ENCODE peak calls at places on chromosomes 16 and 17, in four cellular contexts. O is SK-N-SH, L is GM12878, U is K562. C is an unnamed sample.
A peak's percentile ranks its signal among the peaks of the same experiment; 100 is the strongest.

GRCh38 chr17:76537578-76538280 is at the start of gene CYGB:
- DNase-seq in O (peak; percentile 91), L (no peak), U (no peak), C (no peak)

GRCh38 chr16:54544553-54545180 is 258.1 kb upstream of the IRX3 start:
- DNase-seq in O (no peak), L (no peak), U (no peak), C (no peak)

GRCh38 chr16:76059186-76059585 is 218.0 kb upstream of the CNTNAP4 start:
- DNase-seq in O (no peak), L (no peak), U (no peak), C (no peak)

GRCh38 chr17:77356690-77357201 is 216.0 kb downstream of the SEC14L1 start:
- DNase-seq in O (no peak), L (no peak), U (no peak), C (peak; percentile 49)

GRCh38 chr17:10198509-10199249 is at the start of gene GAS7:
- DNase-seq in O (peak; percentile 65), L (no peak), U (no peak), C (peak; percentile 73)

GRCh38 chr16:66552288-66553143 is at the start of gene CKLF:
- DNase-seq in O (peak; percentile 96), L (peak; percentile 66), U (peak; percentile 97), C (peak; percentile 86)

GRCh38 chr16:8751481-8752311 is 45.7 kb downstream of the TMEM186 start:
- DNase-seq in O (no peak), L (no peak), U (no peak), C (no peak)

GRCh38 chr17:75633484-75634375 is 496 bp downstream of the SMIM5 start:
- DNase-seq in O (peak; percentile 81), L (no peak), U (peak; percentile 85), C (peak; percentile 98)

GRCh38 chr16:1781758-1782407 is 488 bp downstream of the SPSB3 start:
- DNase-seq in O (peak; percentile 70), L (no peak), U (no peak), C (peak; percentile 55)

GRCh38 chr17:39146273-39146672 is 5.2 kb downstream of the PLXDC1 start:
- DNase-seq in O (no peak), L (no peak), U (no peak), C (no peak)

GRCh38 chr17:67666710-67667109 is 51.0 kb upstream of the NOL11 start:
- DNase-seq in O (peak; percentile 62), L (no peak), U (no peak), C (no peak)

GRCh38 chr16:74455619-74456289 is 34.5 kb upstream of the CLEC18B start:
- DNase-seq in O (no peak), L (no peak), U (no peak), C (no peak)

DNA sequence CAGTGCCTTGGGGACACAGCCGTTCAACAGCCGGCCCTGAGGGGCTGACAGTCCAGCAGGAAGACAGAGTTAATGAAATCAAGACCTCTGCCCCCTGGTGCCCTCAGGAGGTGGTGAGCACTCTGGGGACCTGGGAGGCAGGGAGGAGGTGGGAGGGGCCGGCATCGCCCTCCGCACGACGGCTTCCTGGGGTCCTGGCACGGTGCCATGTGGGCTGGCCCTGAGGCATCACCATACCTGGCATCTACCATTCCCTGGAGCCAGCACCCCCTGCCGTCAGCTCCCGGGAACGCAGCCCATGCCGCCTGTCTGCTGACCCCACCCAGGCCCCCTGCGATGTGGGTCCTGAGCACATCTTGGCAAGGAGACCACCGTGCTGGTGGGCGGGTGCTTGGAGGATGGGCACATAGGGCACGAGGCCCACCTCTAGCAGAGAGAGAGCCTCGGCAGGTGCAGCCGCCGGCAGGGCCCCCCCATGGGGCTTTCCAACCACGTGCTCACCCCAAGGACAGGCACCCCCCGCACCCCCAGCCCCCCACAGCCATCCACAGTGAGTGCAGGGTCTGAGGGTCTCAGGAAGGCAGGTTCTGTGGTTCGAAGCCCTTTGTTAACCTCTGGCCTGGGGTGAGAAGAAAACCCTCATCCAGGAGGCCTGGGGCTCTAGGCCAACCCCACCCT is 52.5 kb downstream of the ZFPM1 start:
- DNase-seq in O (peak; percentile 90), L (no peak), U (peak; percentile 50), C (peak; percentile 57)
- TF ChIP-seq JUND in O (no peak), L (no peak), U (no peak), C (no peak)

GRCh38 chr16:61654962-61655361 is 381.3 kb downstream of the CDH8 start:
- DNase-seq in O (no peak), L (no peak), U (no peak), C (no peak)
- TF ChIP-seq JUND in O (no peak), L (no peak), U (no peak), C (no peak)

GRCh38 chr16:58503166-58503862 is 3.4 kb downstream of the NDRG4 start:
- DNase-seq in O (no peak), L (no peak), U (no peak), C (no peak)

GRCh38 chr16:58500329-58501241 is 642 bp downstream of the NDRG4 start:
- DNase-seq in O (peak; percentile 69), L (no peak), U (no peak), C (no peak)

GRCh38 chr16:58499615-58500328 is at the start of gene NDRG4:
- DNase-seq in O (peak; percentile 93), L (no peak), U (peak; percentile 40), C (peak; percentile 60)

GRCh38 chr16:58502217-58502921 is 2.4 kb downstream of the NDRG4 start:
- DNase-seq in O (no peak), L (no peak), U (no peak), C (no peak)

DNA sequence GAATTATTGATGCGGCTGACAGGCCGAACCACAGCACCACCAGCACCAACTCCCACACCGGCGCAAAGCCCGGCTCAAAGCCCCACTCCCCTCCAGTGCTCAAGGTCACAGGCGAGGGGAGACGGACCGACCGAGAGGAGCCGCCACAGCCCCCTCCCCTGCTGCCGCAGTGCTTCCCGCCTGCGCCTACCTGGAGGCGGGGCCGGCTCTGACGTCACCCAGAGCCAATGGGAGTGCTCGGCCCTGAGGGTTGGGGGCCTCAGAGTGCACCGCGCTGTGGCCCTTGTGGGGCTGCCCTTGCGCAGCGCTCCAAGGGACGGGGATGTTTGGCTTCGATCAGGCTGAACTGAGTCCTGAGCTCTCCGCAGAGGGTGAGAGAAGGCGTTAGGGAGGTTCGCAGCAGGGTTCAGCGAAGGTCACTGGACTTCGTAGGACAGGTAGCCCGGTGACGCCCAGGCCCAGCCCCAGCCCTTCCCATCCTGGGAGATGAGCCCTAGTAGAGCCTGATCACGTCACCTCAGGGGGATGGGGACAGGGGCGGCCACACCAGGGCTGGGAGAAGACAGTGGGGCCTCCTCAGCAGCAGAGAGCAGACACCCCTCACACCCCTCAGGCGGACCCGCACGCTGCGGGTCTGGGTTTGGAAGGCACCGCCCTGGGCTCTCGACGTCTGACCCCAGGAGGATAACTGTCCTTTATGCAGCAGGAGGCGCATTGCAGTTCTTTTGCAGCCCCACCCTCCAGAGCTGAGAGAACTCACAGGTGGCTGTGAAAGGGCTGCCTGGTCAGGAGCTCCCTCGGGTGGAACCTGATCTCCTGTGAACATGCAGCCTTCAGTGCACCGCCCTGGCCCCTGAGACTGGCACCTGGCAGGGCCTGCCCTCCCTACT is 1.5 kb downstream of the NDRG4 start:
- DNase-seq in O (peak; percentile 90), L (no peak), U (peak; percentile 90), C (no peak)
- TF ChIP-seq JUND in O (no peak), L (no peak), U (peak; percentile 73), C (no peak)

DNA sequence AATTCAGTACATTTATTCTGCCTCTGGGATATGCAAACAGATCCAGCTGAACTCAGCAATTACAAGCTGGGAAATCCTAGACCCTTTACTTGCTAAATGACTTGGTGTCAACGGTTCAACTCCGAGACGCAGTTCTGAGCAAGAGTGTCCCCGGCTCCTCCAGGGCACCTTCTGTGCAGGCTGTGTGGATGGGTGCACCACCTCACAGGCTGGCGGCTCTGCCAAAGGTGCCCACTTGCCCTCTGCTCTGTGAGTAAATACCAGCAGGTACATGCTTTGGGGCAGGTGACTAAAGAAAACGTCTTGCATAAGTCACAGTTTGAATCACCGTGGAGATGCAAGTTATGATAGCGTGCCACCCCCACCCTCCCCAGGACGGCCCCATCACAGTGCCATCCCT is 23.3 kb downstream of the MAP1LC3B start:
- DNase-seq in O (no peak), L (no peak), U (no peak), C (no peak)
- TF ChIP-seq JUND in O (no peak), L (no peak), U (no peak), C (no peak)

GRCh38 chr17:63993368-63993990 is 4.7 kb upstream of the PRR29 start:
- DNase-seq in O (peak; percentile 19), L (no peak), U (no peak), C (no peak)
- TF ChIP-seq JUND in O (no peak), L (no peak), U (no peak), C (no peak)

GRCh38 chr16:56591377-56592060 is 2.2 kb downstream of the MT3 start:
- DNase-seq in O (no peak), L (no peak), U (no peak), C (no peak)
- TF ChIP-seq JUND in O (no peak), L (no peak), U (no peak), C (no peak)

DNA sequence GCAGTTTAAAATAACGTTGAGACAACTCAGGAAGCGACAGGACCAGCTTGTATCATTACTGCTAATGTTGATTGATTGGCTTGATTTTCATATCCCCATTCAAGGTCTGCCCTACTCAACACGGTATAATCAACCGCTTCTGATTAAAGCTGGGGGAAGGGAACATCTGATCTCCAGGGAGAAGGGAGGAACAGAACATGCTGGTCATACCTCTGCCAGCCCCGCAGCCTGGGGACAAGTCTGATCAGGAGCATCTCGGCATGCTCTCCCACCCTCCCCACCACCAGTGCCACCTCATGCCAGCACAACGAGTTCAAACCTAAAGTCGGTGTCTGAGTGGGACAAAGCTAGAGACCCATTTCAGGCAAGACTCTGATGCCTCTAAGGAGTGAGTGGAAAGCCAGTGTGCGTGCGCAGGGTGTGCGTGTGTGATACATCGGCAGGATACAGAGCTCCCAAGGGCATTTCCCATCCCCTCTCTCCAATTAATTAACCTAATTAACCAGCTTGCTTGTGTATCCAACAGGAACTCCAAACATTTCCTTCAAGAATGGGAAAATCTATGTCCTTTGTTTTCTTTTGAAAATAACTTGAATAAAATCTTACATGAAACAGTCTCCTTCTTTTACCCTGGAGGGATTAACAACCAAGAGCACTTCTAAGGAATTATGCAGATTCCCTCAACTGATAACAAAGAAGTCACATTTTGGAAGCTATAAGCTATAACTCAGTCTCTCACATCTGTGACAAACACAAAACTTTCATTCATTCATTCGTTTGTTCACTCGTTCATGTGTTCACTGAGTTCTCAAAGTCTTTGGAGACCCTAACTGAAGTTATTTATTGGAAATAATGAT is 10.1 kb downstream of the ATPAF2 start:
- DNase-seq in O (peak; percentile 50), L (no peak), U (no peak), C (no peak)
- TF ChIP-seq JUND in O (no peak), L (no peak), U (no peak), C (no peak)

GRCh38 chr17:14693382-14693781 is 392.5 kb downstream of the HS3ST3B1 start:
- DNase-seq in O (no peak), L (no peak), U (no peak), C (no peak)
- TF ChIP-seq JUND in O (no peak), L (no peak), U (no peak), C (no peak)

C was measured in T47D.